ENCODE peak calls at places on chromosomes 12 and 14, in six cellular contexts. E is neural progenitor cell; X is naive thymus-derived CD4-positive, alpha-beta T cell; K is dorsolateral prefrontal cortex; N is left lung; B is IMR-90. W is an unnamed sample.

GRCh38 chr14:77032854-77033621 is 4.5 kb upstream of the IRF2BPL start:
- DNase-seq in E (peak), X (peak), K (peak), N (peak), B (peak), W (peak)

GRCh38 chr12:86929962-86930361 is 673.8 kb upstream of the MGAT4C start:
- DNase-seq in E (no peak), X (no peak), K (no peak), N (no peak), B (peak), W (no peak)

GRCh38 chr12:48183091-48183875 is at the start of gene CCDC184:
- DNase-seq in E (peak), X (peak), K (peak), N (peak), B (peak), W (no peak)

GRCh38 chr12:115456946-115457689 is 773.1 kb upstream of the TBX3 start:
- DNase-seq in E (peak), X (no peak), K (no peak), N (no peak), B (no peak), W (no peak)

GRCh38 chr14:24072436-24072835 is 1.1 kb downstream of the CPNE6 start:
- DNase-seq in E (no peak), X (no peak), K (no peak), N (peak), B (no peak), W (peak)

GRCh38 chr12:37547611-37548010 is 769.0 kb upstream of the ALG10B start:
- DNase-seq in E (no peak), X (no peak), K (no peak), N (no peak), B (no peak), W (no peak)

GRCh38 chr14:52025310-52025709 is 36.0 kb downstream of the RTRAF start:
- DNase-seq in E (no peak), X (no peak), K (no peak), N (no peak), B (peak), W (no peak)

GRCh38 chr14:64504897-64505771 is 564 bp downstream of the ZBTB1 start:
- DNase-seq in E (peak), X (peak), K (peak), N (peak), B (peak), W (peak)

GRCh38 chr12:95836185-95836609 is 22.6 kb upstream of the SNRPF start:
- DNase-seq in E (no peak), X (no peak), K (no peak), N (no peak), B (peak), W (no peak)

GRCh38 chr14:23514009-23514962 is 37.3 kb downstream of the ZFHX2 start:
- DNase-seq in E (no peak), X (no peak), K (peak), N (no peak), B (no peak), W (no peak)

GRCh38 chr12:127273621-127274020 is 993.3 kb upstream of the TMEM132C start:
- DNase-seq in E (no peak), X (no peak), K (no peak), N (no peak), B (peak), W (no peak)

GRCh38 chr12:11693068-11693467 is 43.6 kb downstream of the ETV6 start:
- DNase-seq in E (no peak), X (no peak), K (no peak), N (no peak), B (no peak), W (no peak)

GRCh38 chr12:45279916-45280547 is 64.1 kb downstream of the ANO6 start:
- DNase-seq in E (no peak), X (no peak), K (no peak), N (no peak), B (no peak), W (no peak)

GRCh38 chr12:113781415-113782198 is 184.5 kb downstream of the RBM19 start:
- DNase-seq in E (no peak), X (no peak), K (no peak), N (no peak), B (peak), W (no peak)

GRCh38 chr14:26549571-26549970 is 48.3 kb downstream of the NOVA1 start:
- DNase-seq in E (no peak), X (no peak), K (no peak), N (no peak), B (no peak), W (no peak)

GRCh38 chr14:34981743-34982420 is 910 bp upstream of the SRP54 start:
- DNase-seq in E (peak), X (no peak), K (no peak), N (no peak), B (peak), W (no peak)

GRCh38 chr12:45357547-45358417 is 141.9 kb downstream of the ANO6 start:
- DNase-seq in E (no peak), X (no peak), K (no peak), N (no peak), B (no peak), W (no peak)

GRCh38 chr14:23181453-23181852 is 2.0 kb downstream of the SLC7A8 start:
- DNase-seq in E (no peak), X (no peak), K (no peak), N (no peak), B (no peak), W (no peak)

GRCh38 chr12:29306682-29307081 is 74.3 kb downstream of the ERGIC2 start:
- DNase-seq in E (no peak), X (no peak), K (no peak), N (no peak), B (no peak), W (no peak)

GRCh38 chr12:44774815-44775411 is 101.2 kb downstream of the NELL2 start:
- DNase-seq in E (peak), X (peak), K (no peak), N (peak), B (peak), W (no peak)

GRCh38 chr12:67299526-67299925 is 30.4 kb downstream of the CAND1 start:
- DNase-seq in E (no peak), X (no peak), K (no peak), N (no peak), B (no peak), W (no peak)

GRCh38 chr12:123237646-123238329 is 4.6 kb downstream of the MTRFR start:
- DNase-seq in E (peak), X (peak), K (no peak), N (no peak), B (peak), W (no peak)

GRCh38 chr12:88383405-88383804 is 196.9 kb downstream of the KITLG start:
- DNase-seq in E (no peak), X (no peak), K (no peak), N (no peak), B (no peak), W (no peak)

GRCh38 chr12:58917699-58918334 is 2.5 kb downstream of the LRIG3 start:
- DNase-seq in E (peak), X (no peak), K (no peak), N (no peak), B (no peak), W (no peak)

GRCh38 chr12:13044002-13044858 is at the start of gene FAM234B:
- DNase-seq in E (peak), X (peak), K (peak), N (peak), B (peak), W (peak)

GRCh38 chr14:77980475-77981321 is 180.8 kb downstream of the ADCK1 start:
- DNase-seq in E (peak), X (no peak), K (peak), N (peak), B (no peak), W (peak)

GRCh38 chr14:65560340-65561027 is 148.0 kb downstream of the FUT8 start:
- DNase-seq in E (no peak), X (no peak), K (no peak), N (no peak), B (peak), W (no peak)

GRCh38 chr14:35213869-35214387 is 78.3 kb upstream of the PSMA6 start:
- DNase-seq in E (no peak), X (no peak), K (no peak), N (no peak), B (peak), W (no peak)

GRCh38 chr12:132700212-132700913 is 10.3 kb upstream of the PGAM5 start:
- DNase-seq in E (no peak), X (no peak), K (no peak), N (peak), B (peak), W (no peak)

GRCh38 chr14:67319142-67319541 is 40.5 kb downstream of the ATP6V1D start:
- DNase-seq in E (no peak), X (no peak), K (no peak), N (no peak), B (peak), W (no peak)

GRCh38 chr14:77616133-77616453 is 344 bp downstream of the SPTLC2 start:
- DNase-seq in E (no peak), X (peak), K (no peak), N (no peak), B (no peak), W (no peak)

GRCh38 chr12:80412343-80412953 is 31.6 kb upstream of the PTPRQ start:
- DNase-seq in E (peak), X (no peak), K (no peak), N (no peak), B (peak), W (no peak)

GRCh38 chr12:78778339-78778738 is 86.2 kb upstream of the SYT1 start:
- DNase-seq in E (no peak), X (no peak), K (no peak), N (no peak), B (no peak), W (no peak)

GRCh38 chr12:125129592-125130255 is 64.5 kb downstream of the AACS start:
- DNase-seq in E (no peak), X (no peak), K (no peak), N (no peak), B (no peak), W (no peak)

GRCh38 chr12:67068773-67069450 is 200.2 kb upstream of the CAND1 start:
- DNase-seq in E (peak), X (peak), K (no peak), N (peak), B (peak), W (peak)

GRCh38 chr12:92619730-92620684 is 82.8 kb upstream of the PLEKHG7 start:
- DNase-seq in E (no peak), X (no peak), K (no peak), N (no peak), B (no peak), W (no peak)

GRCh38 chr14:24605435-24606190 is 3.9 kb downstream of the GZMH start:
- DNase-seq in E (peak), X (peak), K (no peak), N (peak), B (no peak), W (no peak)

DNA sequence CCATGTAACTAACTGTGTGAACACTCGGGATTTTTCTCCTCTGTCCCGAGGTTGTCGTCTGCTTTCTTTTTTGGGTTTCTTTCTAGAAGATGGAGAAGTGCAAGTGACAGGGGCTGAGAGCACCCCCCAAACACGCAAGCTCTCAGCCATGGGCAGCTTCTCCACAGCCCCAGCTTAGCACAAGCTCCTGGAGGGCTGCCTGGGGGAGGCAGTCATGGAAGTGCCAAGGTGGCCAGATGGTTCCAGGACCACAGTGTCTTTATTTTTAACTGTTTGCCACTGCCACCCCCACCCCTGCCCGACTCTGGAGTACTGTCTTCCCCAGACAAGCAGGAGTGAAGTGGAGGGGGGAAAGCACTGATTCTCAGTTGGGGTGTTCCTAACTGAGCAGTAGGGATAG is 58.2 kb downstream of the ST8SIA1 start:
- DNase-seq in E (no peak), X (no peak), K (no peak), N (no peak), B (no peak), W (no peak)
- H3K27ac ChIP-seq in E (no peak), X (no peak), K (no peak), N (peak), B (peak), W (peak)

DNA sequence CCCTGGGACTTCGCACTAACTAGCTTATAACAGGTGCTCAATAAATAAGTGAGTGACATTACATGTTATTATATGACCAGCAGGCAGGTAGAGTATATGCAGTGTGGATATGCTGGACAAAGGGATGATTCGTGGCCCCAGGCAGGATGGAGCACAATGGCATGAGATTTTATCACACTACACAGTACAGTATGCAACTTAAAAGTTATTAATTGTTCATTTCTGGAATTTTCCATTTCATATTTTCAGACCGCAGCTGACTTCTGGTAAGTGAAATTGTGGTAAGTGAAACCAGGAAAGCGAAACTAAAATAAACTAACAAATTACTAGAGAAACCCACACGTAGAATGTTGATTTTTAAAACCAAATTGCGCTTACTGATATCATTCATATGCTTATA is 3.3 kb downstream of the PARP11 start:
- DNase-seq in E (no peak), X (peak), K (no peak), N (no peak), B (no peak), W (no peak)
- H3K27ac ChIP-seq in E (no peak), X (peak), K (no peak), N (peak), B (no peak), W (no peak)

DNA sequence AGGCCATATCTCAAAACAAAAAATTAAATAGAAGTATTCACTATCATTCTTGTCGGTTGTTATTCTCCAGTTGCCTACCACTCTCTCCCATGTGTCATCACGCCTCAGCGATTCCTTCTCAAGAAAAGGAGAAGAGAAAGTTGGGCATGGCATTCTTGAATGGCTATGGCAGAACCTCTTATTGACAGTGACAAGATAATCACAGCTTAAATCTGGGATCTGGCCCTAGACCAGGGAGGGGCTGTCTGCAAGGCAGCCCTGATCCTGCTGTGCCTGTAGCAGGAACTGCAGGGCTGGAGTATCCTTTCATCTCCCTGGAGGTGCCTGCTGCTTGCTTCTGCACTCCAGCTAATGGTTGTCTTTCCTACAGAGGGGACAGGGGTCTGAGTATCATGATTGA is 12.8 kb upstream of the MLEC start:
- DNase-seq in E (no peak), X (no peak), K (no peak), N (no peak), B (no peak), W (no peak)
- H3K27ac ChIP-seq in E (no peak), X (no peak), K (no peak), N (no peak), B (no peak), W (no peak)

GRCh38 chr14:84107835-84108343 is 1422.1 kb upstream of the FLRT2 start:
- DNase-seq in E (no peak), X (no peak), K (no peak), N (no peak), B (no peak), W (no peak)
- H3K27ac ChIP-seq in E (no peak), X (no peak), K (no peak), N (no peak), B (no peak), W (no peak)

DNA sequence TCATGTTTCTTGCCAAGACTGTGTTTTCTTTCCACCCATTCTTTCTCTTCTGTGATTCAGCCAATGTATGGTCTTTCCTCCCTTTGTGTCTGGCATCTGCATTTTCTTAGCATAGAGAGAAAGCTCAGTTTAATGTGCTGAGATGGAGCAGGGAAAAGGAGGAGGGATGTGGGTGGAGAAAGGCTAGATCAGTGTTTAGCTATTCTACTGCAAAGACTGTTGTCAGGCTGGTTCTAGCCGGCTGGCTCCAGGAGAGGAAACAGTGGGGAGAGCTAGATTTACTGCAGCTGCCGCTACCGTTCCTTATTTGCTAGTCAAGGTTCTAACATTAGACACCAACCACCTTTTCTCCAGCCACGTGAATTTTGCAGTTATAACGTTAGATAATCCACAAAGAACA is 5.2 kb upstream of the RIMKLB start:
- DNase-seq in E (peak), X (peak), K (no peak), N (no peak), B (peak), W (peak)
- H3K27ac ChIP-seq in E (peak), X (no peak), K (peak), N (peak), B (no peak), W (peak)

GRCh38 chr14:105499256-105500035 is 8.4 kb downstream of the TEDC1 start:
- DNase-seq in E (no peak), X (no peak), K (peak), N (peak), B (no peak), W (peak)
- H3K27ac ChIP-seq in E (peak), X (no peak), K (peak), N (no peak), B (no peak), W (peak)

GRCh38 chr12:109591041-109591440 is 17.4 kb downstream of the MVK start:
- DNase-seq in E (no peak), X (no peak), K (no peak), N (peak), B (no peak), W (no peak)
- H3K27ac ChIP-seq in E (no peak), X (no peak), K (no peak), N (no peak), B (no peak), W (no peak)

W was measured in caudate nucleus.